ENCODE peak calls at places on chromosomes 16 and 17, in five cellular contexts. W is NAMALWA, T is AG20443, N is KG1, U is IMR-90. R is an unnamed sample.

GRCh38 chr17:77436481-77436880 is 295.7 kb downstream of the SEC14L1 start:
- DNase-seq in W (no peak), T (no peak), N (no peak), U (no peak), R (no peak)

GRCh38 chr17:50100921-50101345 is 5.8 kb downstream of the PDK2 start:
- DNase-seq in W (no peak), T (peak), N (no peak), U (peak), R (no peak)

GRCh38 chr16:4032768-4033167 is 83.5 kb downstream of the ADCY9 start:
- DNase-seq in W (no peak), T (peak), N (no peak), U (peak), R (peak)

GRCh38 chr17:17972126-17972951 is at the start of the genes DRC3 and TOM1L2:
- DNase-seq in W (peak), T (peak), N (peak), U (peak), R (peak)

GRCh38 chr17:79082311-79083190 is 7.9 kb downstream of the ENGASE start:
- DNase-seq in W (peak), T (peak), N (no peak), U (peak), R (peak)

GRCh38 chr17:7490144-7490543 is 6.0 kb downstream of the POLR2A start:
- DNase-seq in W (no peak), T (no peak), N (no peak), U (no peak), R (no peak)

GRCh38 chr16:20622498-20622870 is 46.3 kb upstream of the ACSM2B start:
- DNase-seq in W (no peak), T (no peak), N (no peak), U (no peak), R (no peak)

GRCh38 chr16:74727903-74728302 is 27.2 kb upstream of the MLKL start:
- DNase-seq in W (no peak), T (no peak), N (no peak), U (no peak), R (no peak)

GRCh38 chr16:30605148-30605547 is 5.0 kb downstream of the ZNF689 start:
- DNase-seq in W (no peak), T (no peak), N (no peak), U (no peak), R (no peak)

GRCh38 chr16:31298958-31299357 is 39.2 kb downstream of the ITGAM start:
- DNase-seq in W (peak), T (no peak), N (no peak), U (no peak), R (no peak)

GRCh38 chr16:66383551-66383950 is 17.1 kb downstream of the CDH5 start:
- DNase-seq in W (no peak), T (no peak), N (no peak), U (no peak), R (no peak)

GRCh38 chr16:4604401-4604800 is 10.3 kb downstream of the UBALD1 start:
- DNase-seq in W (no peak), T (no peak), N (no peak), U (no peak), R (no peak)

GRCh38 chr16:86556576-86556975 is 1.5 kb upstream of the MTHFSD start:
- DNase-seq in W (no peak), T (no peak), N (no peak), U (no peak), R (no peak)

GRCh38 chr17:77601054-77601979 is 357.2 kb upstream of the TNRC6C start:
- DNase-seq in W (no peak), T (no peak), N (no peak), U (no peak), R (no peak)

GRCh38 chr17:39404542-39405378 is 3.3 kb upstream of the FBXL20 start:
- DNase-seq in W (no peak), T (peak), N (no peak), U (peak), R (peak)

GRCh38 chr16:4410335-4411075 is 5.9 kb downstream of the CORO7 start:
- DNase-seq in W (no peak), T (no peak), N (no peak), U (peak), R (peak)

GRCh38 chr17:50794361-50794760 is 27.0 kb upstream of the ANKRD40CL start:
- DNase-seq in W (no peak), T (no peak), N (no peak), U (no peak), R (no peak)

GRCh38 chr17:50926523-50926922 is 60.4 kb upstream of the TOB1 start:
- DNase-seq in W (no peak), T (no peak), N (no peak), U (no peak), R (no peak)

GRCh38 chr17:4739122-4740024 is at the start of the genes CXCL16 and ZMYND15:
- DNase-seq in W (peak), T (peak), N (no peak), U (no peak), R (peak)

GRCh38 chr16:54242199-54242598 is 44.4 kb downstream of the IRX3 start:
- DNase-seq in W (peak), T (no peak), N (no peak), U (no peak), R (no peak)

GRCh38 chr16:78478267-78478821 is 378.9 kb downstream of the WWOX start:
- DNase-seq in W (peak), T (no peak), N (no peak), U (no peak), R (no peak)

GRCh38 chr17:5179003-5179402 is 12.7 kb downstream of the ZNF594 start:
- DNase-seq in W (no peak), T (no peak), N (no peak), U (no peak), R (no peak)

GRCh38 chr16:1713933-1714332 is 7.9 kb downstream of the MAPK8IP3 start:
- DNase-seq in W (peak), T (no peak), N (no peak), U (no peak), R (no peak)

GRCh38 chr17:77654296-77654695 is 304.2 kb upstream of the TNRC6C start:
- DNase-seq in W (no peak), T (no peak), N (no peak), U (no peak), R (no peak)

GRCh38 chr17:7560172-7561027 is 1.3 kb upstream of the SENP3 start:
- DNase-seq in W (no peak), T (peak), N (no peak), U (peak), R (peak)

GRCh38 chr16:26531290-26531730 is 535.4 kb upstream of the C16orf82 start:
- DNase-seq in W (no peak), T (no peak), N (no peak), U (no peak), R (no peak)

GRCh38 chr16:23290189-23291062 is 11.7 kb upstream of the SCNN1B start:
- DNase-seq in W (no peak), T (no peak), N (no peak), U (no peak), R (no peak)

R was measured in AG08396.